ENCODE peak calls at places on chromosomes 7 and 10, in nine cellular contexts. One of them, this sample, is unnamed.

GRCh38 chr7:143052041-143052440 is at the start of gene OR6V1:
- DNase-seq in PC-9: no peak
- DNase-seq in cardiac muscle cell: no peak
- DNase-seq in mucosa of descending colon: no peak
- DNase-seq in tibial nerve: no peak
- DNase-seq in CD8-positive, alpha-beta T cell: no peak
- DNase-seq in Calu3: no peak
- DNase-seq in AG09309: no peak
- DNase-seq in fibroblast of villous mesenchyme: no peak
- DNase-seq in this sample: no peak

GRCh38 chr7:84190016-84190705 is 4.4 kb downstream of the SEMA3A start:
- DNase-seq in AG09309: peak
- DNase-seq in fibroblast of villous mesenchyme: peak
- DNase-seq in cardiac muscle cell: no peak
- DNase-seq in Calu3: no peak
- DNase-seq in CD8-positive, alpha-beta T cell: no peak
- DNase-seq in PC-9: no peak
- DNase-seq in mucosa of descending colon: no peak
- DNase-seq in tibial nerve: no peak
- DNase-seq in this sample: peak

GRCh38 chr7:69922011-69922803 is 323.9 kb downstream of the AUTS2 start:
- DNase-seq in AG09309: no peak
- DNase-seq in mucosa of descending colon: no peak
- DNase-seq in Calu3: no peak
- DNase-seq in CD8-positive, alpha-beta T cell: no peak
- DNase-seq in cardiac muscle cell: peak
- DNase-seq in fibroblast of villous mesenchyme: no peak
- DNase-seq in tibial nerve: no peak
- DNase-seq in PC-9: no peak
- DNase-seq in this sample: no peak

GRCh38 chr10:112852308-112852707 is 97.7 kb upstream of the TCF7L2 start:
- DNase-seq in fibroblast of villous mesenchyme: no peak
- DNase-seq in PC-9: no peak
- DNase-seq in tibial nerve: no peak
- DNase-seq in Calu3: no peak
- DNase-seq in mucosa of descending colon: no peak
- DNase-seq in cardiac muscle cell: no peak
- DNase-seq in CD8-positive, alpha-beta T cell: no peak
- DNase-seq in AG09309: no peak
- DNase-seq in this sample: no peak

GRCh38 chr10:4267084-4267774 is 482.2 kb upstream of the KLF6 start:
- DNase-seq in AG09309: no peak
- DNase-seq in cardiac muscle cell: peak
- DNase-seq in CD8-positive, alpha-beta T cell: no peak
- DNase-seq in fibroblast of villous mesenchyme: no peak
- DNase-seq in tibial nerve: no peak
- DNase-seq in mucosa of descending colon: no peak
- DNase-seq in PC-9: no peak
- DNase-seq in Calu3: peak
- DNase-seq in this sample: peak

GRCh38 chr7:157276731-157277562 is 59.9 kb upstream of the DNAJB6 start:
- DNase-seq in AG09309: no peak
- DNase-seq in Calu3: no peak
- DNase-seq in PC-9: no peak
- DNase-seq in CD8-positive, alpha-beta T cell: no peak
- DNase-seq in fibroblast of villous mesenchyme: no peak
- DNase-seq in cardiac muscle cell: no peak
- DNase-seq in mucosa of descending colon: peak
- DNase-seq in tibial nerve: no peak
- DNase-seq in this sample: peak

GRCh38 chr10:101484154-101484748 is 103.8 kb downstream of the POLL start:
- DNase-seq in CD8-positive, alpha-beta T cell: no peak
- DNase-seq in tibial nerve: no peak
- DNase-seq in cardiac muscle cell: no peak
- DNase-seq in fibroblast of villous mesenchyme: no peak
- DNase-seq in AG09309: no peak
- DNase-seq in mucosa of descending colon: no peak
- DNase-seq in PC-9: no peak
- DNase-seq in Calu3: no peak
- DNase-seq in this sample: no peak

GRCh38 chr7:136183981-136184380 is 206.8 kb upstream of the MTPN start:
- DNase-seq in AG09309: no peak
- DNase-seq in mucosa of descending colon: no peak
- DNase-seq in CD8-positive, alpha-beta T cell: no peak
- DNase-seq in fibroblast of villous mesenchyme: peak
- DNase-seq in tibial nerve: no peak
- DNase-seq in PC-9: no peak
- DNase-seq in cardiac muscle cell: peak
- DNase-seq in Calu3: no peak
- DNase-seq in this sample: peak

GRCh38 chr10:3755440-3756359 is 29.3 kb downstream of the KLF6 start:
- DNase-seq in PC-9: peak
- DNase-seq in tibial nerve: no peak
- DNase-seq in cardiac muscle cell: peak
- DNase-seq in AG09309: no peak
- DNase-seq in CD8-positive, alpha-beta T cell: no peak
- DNase-seq in fibroblast of villous mesenchyme: peak
- DNase-seq in mucosa of descending colon: no peak
- DNase-seq in Calu3: no peak
- DNase-seq in this sample: peak

GRCh38 chr10:130495116-130495862 is 359.1 kb downstream of the GLRX3 start:
- DNase-seq in Calu3: no peak
- DNase-seq in cardiac muscle cell: no peak
- DNase-seq in tibial nerve: no peak
- DNase-seq in fibroblast of villous mesenchyme: no peak
- DNase-seq in PC-9: no peak
- DNase-seq in CD8-positive, alpha-beta T cell: no peak
- DNase-seq in AG09309: no peak
- DNase-seq in mucosa of descending colon: no peak
- DNase-seq in this sample: no peak

GRCh38 chr10:100668001-100668400 is 77.4 kb upstream of the PAX2 start:
- DNase-seq in tibial nerve: no peak
- DNase-seq in AG09309: no peak
- DNase-seq in fibroblast of villous mesenchyme: no peak
- DNase-seq in PC-9: no peak
- DNase-seq in cardiac muscle cell: no peak
- DNase-seq in mucosa of descending colon: no peak
- DNase-seq in CD8-positive, alpha-beta T cell: no peak
- DNase-seq in Calu3: no peak
- DNase-seq in this sample: no peak

GRCh38 chr10:71576842-71577241 is 142.7 kb downstream of the C10orf105 start:
- DNase-seq in cardiac muscle cell: no peak
- DNase-seq in Calu3: no peak
- DNase-seq in tibial nerve: no peak
- DNase-seq in CD8-positive, alpha-beta T cell: no peak
- DNase-seq in PC-9: no peak
- DNase-seq in fibroblast of villous mesenchyme: no peak
- DNase-seq in mucosa of descending colon: no peak
- DNase-seq in AG09309: no peak
- DNase-seq in this sample: no peak

GRCh38 chr7:95157381-95157780 is 167.0 kb downstream of the PON1 start:
- DNase-seq in fibroblast of villous mesenchyme: no peak
- DNase-seq in PC-9: no peak
- DNase-seq in CD8-positive, alpha-beta T cell: no peak
- DNase-seq in AG09309: no peak
- DNase-seq in Calu3: no peak
- DNase-seq in tibial nerve: no peak
- DNase-seq in mucosa of descending colon: no peak
- DNase-seq in cardiac muscle cell: no peak
- DNase-seq in this sample: no peak

GRCh38 chr7:116630932-116631449 is 41.0 kb upstream of the MET start:
- DNase-seq in AG09309: peak
- DNase-seq in PC-9: no peak
- DNase-seq in mucosa of descending colon: peak
- DNase-seq in Calu3: peak
- DNase-seq in tibial nerve: peak
- DNase-seq in fibroblast of villous mesenchyme: peak
- DNase-seq in CD8-positive, alpha-beta T cell: no peak
- DNase-seq in cardiac muscle cell: no peak
- DNase-seq in this sample: peak

GRCh38 chr7:116630357-116630756 is 41.6 kb upstream of the MET start:
- DNase-seq in fibroblast of villous mesenchyme: no peak
- DNase-seq in PC-9: no peak
- DNase-seq in tibial nerve: no peak
- DNase-seq in Calu3: no peak
- DNase-seq in mucosa of descending colon: no peak
- DNase-seq in cardiac muscle cell: no peak
- DNase-seq in AG09309: no peak
- DNase-seq in CD8-positive, alpha-beta T cell: no peak
- DNase-seq in this sample: no peak

GRCh38 chr7:116631676-116632075 is 40.3 kb upstream of the MET start:
- DNase-seq in cardiac muscle cell: no peak
- DNase-seq in mucosa of descending colon: no peak
- DNase-seq in Calu3: no peak
- DNase-seq in AG09309: no peak
- DNase-seq in tibial nerve: no peak
- DNase-seq in PC-9: no peak
- DNase-seq in fibroblast of villous mesenchyme: no peak
- DNase-seq in CD8-positive, alpha-beta T cell: no peak
- DNase-seq in this sample: no peak

GRCh38 chr7:116632349-116632748 is 39.6 kb upstream of the MET start:
- DNase-seq in CD8-positive, alpha-beta T cell: no peak
- DNase-seq in tibial nerve: no peak
- DNase-seq in AG09309: peak
- DNase-seq in cardiac muscle cell: no peak
- DNase-seq in PC-9: no peak
- DNase-seq in mucosa of descending colon: no peak
- DNase-seq in Calu3: no peak
- DNase-seq in fibroblast of villous mesenchyme: peak
- DNase-seq in this sample: peak

GRCh38 chr7:116633131-116633988 is 38.6 kb upstream of the MET start:
- DNase-seq in CD8-positive, alpha-beta T cell: no peak
- DNase-seq in fibroblast of villous mesenchyme: peak
- DNase-seq in tibial nerve: no peak
- DNase-seq in mucosa of descending colon: no peak
- DNase-seq in AG09309: peak
- DNase-seq in cardiac muscle cell: no peak
- DNase-seq in Calu3: no peak
- DNase-seq in PC-9: no peak
- DNase-seq in this sample: peak
- TF ChIP-seq CTCF in CD8-positive, alpha-beta T cell: no peak
- TF ChIP-seq CTCF in fibroblast of villous mesenchyme: no peak
- TF ChIP-seq CTCF in tibial nerve: no peak
- TF ChIP-seq CTCF in mucosa of descending colon: no peak
- TF ChIP-seq CTCF in AG09309: no peak
- TF ChIP-seq CTCF in cardiac muscle cell: peak
- TF ChIP-seq CTCF in Calu3: no peak
- TF ChIP-seq CTCF in PC-9: no peak
- TF ChIP-seq CTCF in this sample: peak

DNA sequence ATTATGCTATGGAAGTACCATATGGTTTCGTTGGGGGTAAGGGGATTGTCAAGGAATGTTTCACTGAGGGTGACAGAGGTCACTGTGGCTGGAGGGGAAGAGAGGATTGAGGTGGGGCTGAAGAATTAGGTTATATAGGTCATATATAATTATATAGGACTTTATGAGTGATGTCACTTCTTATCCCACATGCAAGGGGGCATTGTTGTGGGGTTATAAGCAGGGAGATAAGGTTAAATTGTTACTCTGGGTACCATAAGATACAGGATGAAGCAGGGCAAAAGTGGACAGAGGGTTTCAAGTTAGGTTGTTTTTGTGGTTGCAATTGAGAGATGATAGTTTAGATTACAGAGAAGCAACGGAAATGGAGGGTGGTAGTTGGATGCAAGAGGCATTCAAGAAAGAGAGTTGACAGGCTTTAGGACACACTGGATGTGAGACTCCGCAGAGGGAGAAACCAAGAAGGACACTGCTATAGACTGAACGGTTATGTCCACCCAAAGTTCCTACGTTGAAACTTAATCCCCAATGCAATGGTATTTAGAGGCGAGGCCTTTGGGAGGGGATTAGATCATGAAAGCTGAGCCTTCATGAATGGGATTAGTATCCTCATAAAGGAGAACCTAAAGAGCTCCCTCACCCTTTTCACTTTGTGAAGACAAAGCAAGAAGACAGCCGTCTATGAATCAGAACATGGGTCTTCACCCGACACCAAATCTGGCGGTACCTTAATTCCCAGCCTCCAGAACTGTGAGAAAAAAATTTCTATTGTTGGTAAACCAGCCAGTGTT is 7.0 kb upstream of the PRR15 start:
- DNase-seq in PC-9: peak
- DNase-seq in AG09309: no peak
- DNase-seq in tibial nerve: no peak
- DNase-seq in CD8-positive, alpha-beta T cell: no peak
- DNase-seq in mucosa of descending colon: no peak
- DNase-seq in Calu3: no peak
- DNase-seq in fibroblast of villous mesenchyme: no peak
- DNase-seq in cardiac muscle cell: no peak
- DNase-seq in this sample: no peak
- TF ChIP-seq CTCF in PC-9: no peak
- TF ChIP-seq CTCF in AG09309: peak
- TF ChIP-seq CTCF in tibial nerve: no peak
- TF ChIP-seq CTCF in CD8-positive, alpha-beta T cell: no peak
- TF ChIP-seq CTCF in mucosa of descending colon: no peak
- TF ChIP-seq CTCF in Calu3: no peak
- TF ChIP-seq CTCF in fibroblast of villous mesenchyme: peak
- TF ChIP-seq CTCF in cardiac muscle cell: no peak
- TF ChIP-seq CTCF in this sample: no peak

DNA sequence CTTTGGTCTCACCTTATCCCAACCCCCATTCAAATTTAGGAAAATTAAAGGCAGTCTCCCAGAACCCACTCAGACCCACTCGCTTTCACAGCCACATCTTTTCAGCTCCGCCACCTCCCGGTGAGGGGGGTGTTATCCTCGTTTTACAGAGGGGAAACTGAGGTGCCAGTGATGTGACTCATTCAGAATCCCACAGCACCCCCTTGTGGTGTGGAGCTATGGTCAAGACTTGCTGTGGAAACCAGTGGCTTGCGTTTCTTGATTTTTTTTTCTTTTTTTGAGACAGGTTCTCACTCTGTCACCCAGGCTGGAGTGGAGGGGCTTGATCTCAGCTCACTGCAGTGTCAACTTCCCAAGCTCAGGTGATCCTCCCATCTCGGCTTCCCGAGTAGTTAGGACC is 27.6 kb downstream of the SLC35G1 start:
- DNase-seq in mucosa of descending colon: no peak
- DNase-seq in fibroblast of villous mesenchyme: peak
- DNase-seq in cardiac muscle cell: no peak
- DNase-seq in tibial nerve: no peak
- DNase-seq in CD8-positive, alpha-beta T cell: peak
- DNase-seq in AG09309: no peak
- DNase-seq in PC-9: no peak
- DNase-seq in Calu3: peak
- DNase-seq in this sample: no peak
- TF ChIP-seq CTCF in mucosa of descending colon: no peak
- TF ChIP-seq CTCF in fibroblast of villous mesenchyme: peak
- TF ChIP-seq CTCF in cardiac muscle cell: peak
- TF ChIP-seq CTCF in tibial nerve: peak
- TF ChIP-seq CTCF in CD8-positive, alpha-beta T cell: peak
- TF ChIP-seq CTCF in AG09309: peak
- TF ChIP-seq CTCF in PC-9: peak
- TF ChIP-seq CTCF in Calu3: no peak
- TF ChIP-seq CTCF in this sample: peak

DNA sequence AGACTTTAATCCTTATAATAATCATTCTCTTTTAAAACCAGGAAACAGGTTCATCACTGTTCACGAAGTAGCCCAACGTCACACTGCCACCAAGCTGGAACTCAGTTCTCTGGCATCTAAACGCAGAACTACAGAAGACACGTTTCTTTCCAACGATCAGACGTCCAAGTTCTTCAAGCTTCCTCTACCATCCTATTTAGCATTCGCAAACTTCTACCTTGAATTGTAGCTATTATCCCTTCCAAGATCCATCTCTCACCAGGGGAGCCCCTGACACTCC is 647 bp downstream of the TRDMT1 start:
- DNase-seq in Calu3: peak
- DNase-seq in PC-9: peak
- DNase-seq in cardiac muscle cell: peak
- DNase-seq in mucosa of descending colon: no peak
- DNase-seq in tibial nerve: peak
- DNase-seq in AG09309: no peak
- DNase-seq in fibroblast of villous mesenchyme: peak
- DNase-seq in CD8-positive, alpha-beta T cell: peak
- DNase-seq in this sample: peak
- TF ChIP-seq CTCF in Calu3: no peak
- TF ChIP-seq CTCF in PC-9: no peak
- TF ChIP-seq CTCF in cardiac muscle cell: no peak
- TF ChIP-seq CTCF in mucosa of descending colon: no peak
- TF ChIP-seq CTCF in tibial nerve: no peak
- TF ChIP-seq CTCF in AG09309: no peak
- TF ChIP-seq CTCF in fibroblast of villous mesenchyme: no peak
- TF ChIP-seq CTCF in CD8-positive, alpha-beta T cell: no peak
- TF ChIP-seq CTCF in this sample: peak